ENCODE peak calls at places on chromosomes 1 and 21, in four cellular contexts. X, A, M and E are unnamed samples.

GRCh38 chr1:209674957-209675566 is at the start of gene G0S2:
- DNase-seq in A (peak; percentile 32), M (no peak), X (no peak), E (peak; percentile 63)

GRCh38 chr1:116122955-116123757 is 12.0 kb downstream of the MAB21L3 start:
- DNase-seq in M (peak; percentile 90), X (peak; percentile 45), A (no peak), E (no peak)

GRCh38 chr1:185464788-185465187 is 147.7 kb upstream of the IVNS1ABP start:
- DNase-seq in X (no peak), M (no peak), A (no peak), E (no peak)

GRCh38 chr1:44628962-44629756 is 45.1 kb downstream of the TMEM53 start:
- DNase-seq in A (no peak), M (no peak), X (peak; percentile 37), E (no peak)

GRCh38 chr1:221575605-221576004 is 166.3 kb downstream of the DUSP10 start:
- DNase-seq in X (no peak), M (no peak), A (no peak), E (no peak)

GRCh38 chr1:117928881-117929339 is 511 bp downstream of the GDAP2 start:
- DNase-seq in M (peak; percentile 69), X (peak; percentile 53), A (peak; percentile 76), E (peak; percentile 61)

GRCh38 chr1:29640428-29640785 is 404.1 kb downstream of the PTPRU start:
- DNase-seq in M (no peak), A (no peak), X (no peak), E (no peak)

GRCh38 chr1:181353526-181353925 is 129.8 kb upstream of the CACNA1E start:
- DNase-seq in X (no peak), M (no peak), A (no peak), E (no peak)

GRCh38 chr21:33033094-33033951 is 7.6 kb downstream of the OLIG2 start:
- DNase-seq in X (no peak), M (no peak), A (no peak), E (peak; percentile 46)

GRCh38 chr1:65425697-65426096 is 5.2 kb downstream of the LEPR start:
- DNase-seq in M (peak; percentile 82), X (peak; percentile 79), A (no peak), E (no peak)

GRCh38 chr1:224169876-224170275 is 13.2 kb upstream of the DEGS1 start:
- DNase-seq in A (no peak), X (no peak), M (no peak), E (no peak)

GRCh38 chr1:18926315-18927081 is 24.1 kb upstream of the ALDH4A1 start:
- DNase-seq in A (peak; percentile 64), M (no peak), X (peak; percentile 73), E (no peak)

GRCh38 chr1:62727656-62728396 is 39.6 kb upstream of the DOCK7 start:
- DNase-seq in A (no peak), M (no peak), X (no peak), E (peak; percentile 18)

GRCh38 chr21:45536301-45537081 is 5.7 kb downstream of the SLC19A1 start:
- DNase-seq in A (no peak), X (no peak), M (no peak), E (peak; percentile 8)

GRCh38 chr1:235946570-235946981 is 79.9 kb upstream of the LYST start:
- DNase-seq in M (no peak), X (no peak), A (no peak), E (no peak)

GRCh38 chr1:57252597-57253306 is 171.1 kb downstream of the DAB1 start:
- DNase-seq in A (no peak), X (no peak), M (no peak), E (peak; percentile 47)

GRCh38 chr1:88191917-88192316 is 492.2 kb upstream of the PKN2 start:
- DNase-seq in X (no peak), M (no peak), A (no peak), E (no peak)

GRCh38 chr1:23237516-23237915 is 20.2 kb upstream of the HTR1D start:
- DNase-seq in M (no peak), X (no peak), A (no peak), E (no peak)

GRCh38 chr1:121516279-121516967 is 331.6 kb downstream of the SRGAP2C start:
- DNase-seq in A (no peak), X (no peak), M (no peak), E (no peak)

GRCh38 chr1:208031932-208032320 is 121.0 kb upstream of the CD34 start:
- DNase-seq in X (no peak), A (no peak), M (no peak), E (no peak)

GRCh38 chr1:53410100-53410541 is 49.1 kb upstream of the DMRTB1 start:
- DNase-seq in A (no peak), M (no peak), X (no peak), E (no peak)

GRCh38 chr21:44758781-44759627 is 42.6 kb downstream of the UBE2G2 start:
- DNase-seq in A (no peak), X (no peak), M (no peak), E (no peak)

GRCh38 chr1:47727051-47727708 is 270.0 kb downstream of the TRABD2B start:
- DNase-seq in M (no peak), X (no peak), A (no peak), E (no peak)

GRCh38 chr21:21163904-21164303 is 165.7 kb downstream of the NCAM2 start:
- DNase-seq in M (peak; percentile 26), A (peak; percentile 55), X (peak; percentile 28), E (peak; percentile 29)

GRCh38 chr1:105386489-105386888 is 1636.8 kb downstream of the AMY1C start:
- DNase-seq in M (no peak), A (no peak), X (no peak), E (no peak)

GRCh38 chr1:234331511-234331910 is 41.7 kb upstream of the COA6 start:
- DNase-seq in M (no peak), A (no peak), X (no peak), E (no peak)

GRCh38 chr1:3013371-3014038 is 7.8 kb upstream of the ACTRT2 start:
- DNase-seq in X (no peak), M (no peak), A (no peak), E (no peak)

GRCh38 chr1:229127301-229127700 is 143.6 kb upstream of the RAB4A start:
- DNase-seq in A (no peak), X (no peak), M (no peak), E (no peak)

GRCh38 chr1:44297695-44298400 is 57.2 kb downstream of the ERI3 start:
- DNase-seq in M (peak; percentile 75), A (no peak), X (no peak), E (no peak)

GRCh38 chr1:4595341-4596225 is 58.8 kb upstream of the AJAP1 start:
- DNase-seq in X (no peak), M (no peak), A (no peak), E (no peak)

GRCh38 chr1:4593106-4593505 is 61.3 kb upstream of the AJAP1 start:
- DNase-seq in X (no peak), M (no peak), A (no peak), E (no peak)

GRCh38 chr1:4597020-4597419 is 57.4 kb upstream of the AJAP1 start:
- DNase-seq in M (no peak), A (no peak), X (no peak), E (no peak)

GRCh38 chr1:4596486-4596885 is 57.9 kb upstream of the AJAP1 start:
- DNase-seq in X (no peak), A (no peak), M (no peak), E (no peak)

DNA sequence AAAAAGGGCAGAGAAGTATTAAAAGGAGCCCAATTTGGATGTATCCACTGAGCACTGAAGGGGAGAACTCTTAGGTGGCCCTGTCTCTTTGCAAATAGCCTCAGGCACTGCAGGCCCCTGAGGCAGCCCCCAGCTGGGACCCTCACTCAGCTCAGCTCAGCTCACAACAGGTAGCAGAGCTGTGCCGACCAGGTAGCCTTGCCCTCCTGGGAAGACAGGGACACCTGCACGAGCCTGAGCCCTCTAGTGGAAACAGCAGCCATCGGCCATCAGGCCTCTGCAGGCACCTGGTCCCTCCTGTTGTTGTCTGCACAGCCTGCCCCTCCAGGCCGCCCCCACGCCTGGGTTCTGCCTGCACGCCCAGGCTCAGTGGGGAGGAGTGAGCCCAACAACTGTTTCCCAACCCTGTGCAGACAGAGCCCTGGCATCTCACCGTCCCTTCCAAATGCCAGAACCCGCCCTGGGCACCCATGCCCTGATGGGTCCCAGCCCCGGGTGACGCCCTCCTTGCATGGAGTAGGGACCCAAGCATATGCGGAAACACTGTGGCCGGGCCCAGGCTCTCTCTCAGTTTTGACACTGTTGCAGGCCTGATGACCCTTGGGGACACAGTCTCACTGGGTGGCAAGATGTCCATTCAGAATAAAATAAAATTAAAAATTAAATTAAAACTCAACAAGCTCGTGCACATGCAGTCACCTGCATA is 60.0 kb upstream of the AJAP1 start:
- DNase-seq in A (no peak), X (no peak), M (no peak), E (no peak)
- TF ChIP-seq JUN in A (no peak), X (no peak), M (no peak), E (no peak)

GRCh38 chr1:40652979-40653378 is 12.5 kb downstream of the RIMS3 start:
- DNase-seq in M (no peak), X (no peak), A (no peak), E (no peak)

GRCh38 chr1:40649592-40649930 is 15.9 kb downstream of the RIMS3 start:
- DNase-seq in A (no peak), M (no peak), X (no peak), E (no peak)

GRCh38 chr1:40652452-40652851 is 13.0 kb downstream of the RIMS3 start:
- DNase-seq in A (no peak), X (no peak), M (no peak), E (no peak)

GRCh38 chr1:40650075-40650474 is 15.4 kb downstream of the RIMS3 start:
- DNase-seq in M (peak; percentile 18), A (peak; percentile 62), X (no peak), E (peak; percentile 76)

DNA sequence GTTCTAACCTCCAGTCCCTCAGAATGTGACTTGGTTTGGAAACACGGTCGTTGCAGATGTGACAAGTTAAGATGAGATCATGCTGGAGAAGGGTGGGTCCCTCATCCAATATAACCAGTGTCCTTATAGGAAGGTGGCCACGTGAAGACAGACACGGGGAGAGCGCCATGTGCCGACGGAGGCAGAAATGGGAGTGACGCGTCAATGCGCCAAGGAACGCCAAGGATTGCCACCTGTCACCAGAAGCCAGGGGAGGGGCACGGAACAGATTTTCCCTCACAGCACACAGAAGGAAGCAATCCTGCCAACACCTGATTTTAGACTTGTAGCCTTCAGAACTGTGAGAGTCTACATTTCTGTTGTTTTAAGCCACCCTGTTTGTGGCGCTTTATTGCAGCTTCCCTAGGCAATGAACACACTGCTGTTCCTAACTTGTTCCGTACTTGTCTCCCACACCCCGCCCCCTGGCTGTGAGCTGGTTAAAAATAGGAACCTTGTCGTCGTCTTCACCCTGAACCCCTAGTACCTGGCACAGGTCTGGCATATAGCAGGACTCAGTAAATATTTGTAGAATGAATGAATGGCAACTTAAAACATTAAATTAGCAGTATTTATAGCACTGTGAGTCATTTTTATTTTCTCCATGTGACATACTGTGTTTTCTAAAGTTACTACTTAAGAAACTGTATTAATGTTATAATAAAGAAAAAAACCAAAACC is 14.2 kb downstream of the RIMS3 start:
- DNase-seq in X (no peak), A (no peak), M (no peak), E (no peak)
- TF ChIP-seq ESRRA in X (no peak), A (no peak), M (no peak), E (no peak)

DNA sequence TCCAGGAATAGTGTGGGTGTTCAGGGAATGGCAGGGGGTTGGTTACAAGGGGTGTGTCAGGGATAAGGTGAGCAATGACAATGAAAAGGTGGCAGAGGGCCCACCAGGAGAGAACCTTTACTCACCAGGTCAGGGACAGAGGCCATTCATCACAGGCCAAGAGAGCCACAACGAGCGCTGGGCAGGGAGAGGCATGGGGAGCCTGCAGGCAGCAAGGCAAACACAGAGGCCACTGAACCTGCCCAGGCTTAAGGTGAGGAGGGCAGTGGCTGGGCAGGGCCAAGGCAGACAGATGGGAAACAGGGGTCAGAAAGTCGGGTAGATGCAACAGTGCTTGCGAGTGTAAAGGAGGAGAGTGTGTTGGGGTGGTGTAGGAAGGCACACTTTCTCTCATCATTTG is 28.3 kb upstream of the MYBPHL start:
- DNase-seq in A (no peak), M (no peak), X (no peak), E (no peak)
- TF ChIP-seq JUN in A (no peak), M (no peak), X (no peak), E (no peak)

GRCh38 chr1:8985915-8986813 is 40.1 kb downstream of the SLC2A7 start:
- DNase-seq in A (no peak), X (peak; percentile 89), M (peak; percentile 55), E (no peak)
- TF ChIP-seq ESRRA in A (no peak), X (no peak), M (no peak), E (no peak)